ENCODE peak calls at places on chromosomes 7 and 10, in eight cellular contexts. X, E, W, N, K, V, A and D are unnamed samples.

GRCh38 chr10:21292763-21293517 is 232.5 kb downstream of the SKIDA1 start:
- DNase-seq in X (no peak), E (no peak), W (no peak), N (peak; percentile 77), K (peak; percentile 99), V (no peak), A (peak; percentile 84), D (no peak)

GRCh38 chr7:95776561-95777185 is 4.3 kb downstream of the DYNC1I1 start:
- DNase-seq in X (no peak), E (no peak), W (no peak), N (no peak), K (peak; percentile 86), V (no peak), A (no peak), D (no peak)

GRCh38 chr7:67738958-67739357 is 742.3 kb downstream of the TYW1 start:
- DNase-seq in X (no peak), E (no peak), W (no peak), N (peak; percentile 27), K (no peak), V (no peak), A (no peak), D (no peak)

GRCh38 chr10:108782411-108782810 is 1140.9 kb downstream of the XPNPEP1 start:
- DNase-seq in X (no peak), E (no peak), W (no peak), N (no peak), K (peak; percentile 24), V (no peak), A (no peak), D (no peak)

GRCh38 chr10:72953687-72954086 is 919 bp downstream of the PLA2G12B start:
- DNase-seq in X (no peak), E (no peak), W (no peak), N (no peak), K (peak; percentile 5), V (no peak), A (peak; percentile 21), D (no peak)

GRCh38 chr7:18927134-18927533 is 190.3 kb downstream of the TWIST1 start:
- DNase-seq in X (no peak), E (no peak), W (no peak), N (no peak), K (peak; percentile 4), V (no peak), A (no peak), D (no peak)

GRCh38 chr7:20447021-20447420 is 116.3 kb downstream of the ITGB8 start:
- DNase-seq in X (no peak), E (no peak), W (no peak), N (no peak), K (no peak), V (no peak), A (no peak), D (no peak)

GRCh38 chr10:17200035-17200884 is 1.2 kb downstream of the TRDMT1 start:
- DNase-seq in X (no peak), E (no peak), W (no peak), N (no peak), K (peak; percentile 62), V (no peak), A (no peak), D (no peak)

GRCh38 chr10:110286841-110287240 is 17.9 kb downstream of the SMNDC1 start:
- DNase-seq in X (no peak), E (no peak), W (no peak), N (no peak), K (peak; percentile 60), V (no peak), A (no peak), D (no peak)

GRCh38 chr7:87797395-87797794 is 78.8 kb downstream of the SLC25A40 start:
- DNase-seq in X (no peak), E (no peak), W (no peak), N (no peak), K (no peak), V (no peak), A (no peak), D (no peak)